ENCODE peak calls at places on chromosomes 4 and X, in eight cellular contexts. L is breast epithelium, O is tibial nerve, H is testis, A is suprapubic skin, B is transverse colon, F is right lobe of liver, T is stomach. J is an unnamed sample.

GRCh38 chrX:101171883-101172400 is 47.6 kb upstream of the DRP2 start:
- DNase-seq in F (no peak), L (no peak), A (no peak), O (no peak), T (no peak), B (no peak), H (no peak), J (no peak)

GRCh38 chrX:16862829-16863228 is 7.3 kb downstream of the RBBP7 start:
- DNase-seq in L (no peak), F (no peak), H (no peak), B (no peak), A (no peak), O (no peak), T (no peak), J (no peak)

GRCh38 chrX:101357166-101357795 is 8.7 kb upstream of the TIMM8A start:
- DNase-seq in L (no peak), O (no peak), T (no peak), F (no peak), H (no peak), A (no peak), B (no peak), J (no peak)

GRCh38 chrX:136147966-136148365 is 633 bp downstream of the FHL1 start:
- DNase-seq in H (no peak), T (no peak), L (no peak), B (no peak), O (no peak), A (no peak), F (no peak), J (no peak)

GRCh38 chr4:93334003-93334402 is 494.6 kb upstream of the ATOH1 start:
- DNase-seq in F (no peak), T (no peak), L (no peak), H (no peak), B (no peak), O (no peak), A (no peak), J (no peak)

GRCh38 chrX:70042399-70043371 is 7.1 kb downstream of the AWAT2 start:
- DNase-seq in B (no peak), F (no peak), A (no peak), O (no peak), T (peak), L (peak), H (no peak), J (peak)

GRCh38 chrX:10022580-10023245 is 55.6 kb downstream of the CLDN34 start:
- DNase-seq in F (no peak), H (peak), L (no peak), T (no peak), A (no peak), O (no peak), B (peak), J (no peak)

GRCh38 chrX:38055170-38055847 is 49.0 kb downstream of the SYTL5 start:
- DNase-seq in H (peak), O (no peak), T (no peak), B (no peak), F (no peak), A (no peak), L (no peak), J (no peak)

GRCh38 chr4:6781561-6781960 is 966 bp upstream of the KIAA0232 start:
- DNase-seq in A (no peak), H (no peak), F (no peak), O (no peak), L (no peak), T (no peak), B (no peak), J (no peak)

GRCh38 chrX:49876750-49877149 is 2.5 kb upstream of the USP27X start:
- DNase-seq in O (no peak), T (no peak), B (no peak), A (no peak), L (no peak), F (no peak), H (peak), J (no peak)

GRCh38 chrX:119194631-119195030 is 41.5 kb upstream of the PGRMC1 start:
- DNase-seq in A (no peak), B (no peak), T (no peak), H (no peak), L (no peak), O (no peak), F (no peak), J (no peak)

GRCh38 chrX:133544105-133544504 is 128.8 kb upstream of the GPC4 start:
- DNase-seq in T (no peak), B (no peak), H (no peak), O (no peak), F (no peak), L (no peak), A (no peak), J (no peak)

GRCh38 chr4:156329779-156330178 is 376.1 kb upstream of the CTSO start:
- DNase-seq in B (no peak), F (no peak), A (no peak), O (no peak), T (no peak), L (no peak), H (no peak), J (no peak)

GRCh38 chr4:74105656-74106275 is 6.8 kb upstream of the CXCL2 start:
- DNase-seq in T (no peak), A (no peak), B (no peak), H (no peak), L (no peak), F (peak), O (no peak), J (no peak)

GRCh38 chrX:118495958-118496762 is 545 bp downstream of the DOCK11 start:
- DNase-seq in H (peak), F (peak), L (peak), O (no peak), B (peak), T (peak), A (no peak), J (peak)

GRCh38 chr4:54659213-54660144 is 1.7 kb downstream of the KIT start:
- DNase-seq in H (peak), B (no peak), A (no peak), T (peak), O (no peak), L (peak), F (no peak), J (no peak)

GRCh38 chr4:88143504-88143903 is 14.9 kb downstream of the ABCG2 start:
- DNase-seq in F (no peak), L (no peak), A (no peak), B (no peak), H (no peak), T (no peak), O (no peak), J (no peak)

GRCh38 chr4:30721353-30722091 is 1.4 kb downstream of the PCDH7 start:
- DNase-seq in O (no peak), H (no peak), A (no peak), T (peak), B (peak), L (no peak), F (peak), J (no peak)

GRCh38 chr4:112031712-112032328 is 113.4 kb upstream of the FAM241A start:
- DNase-seq in B (peak), A (no peak), O (no peak), L (no peak), F (no peak), H (peak), T (no peak), J (no peak)

GRCh38 chrX:132411310-132411977 is 77.4 kb downstream of the MBNL3 start:
- DNase-seq in H (peak), A (no peak), O (no peak), T (no peak), F (no peak), B (no peak), L (no peak), J (no peak)

GRCh38 chrX:98357146-98357545 is 1473.4 kb downstream of the RPA4 start:
- DNase-seq in H (no peak), F (no peak), T (no peak), O (no peak), B (no peak), A (no peak), L (no peak), J (no peak)

GRCh38 chrX:7112071-7112470 is 35.4 kb upstream of the STS start:
- DNase-seq in L (no peak), A (no peak), F (no peak), O (no peak), B (no peak), H (no peak), T (no peak), J (no peak)

GRCh38 chrX:2478546-2479419 is 22.0 kb downstream of the DHRSX start:
- DNase-seq in A (no peak), T (no peak), O (no peak), L (no peak), H (peak), F (no peak), B (no peak), J (peak)

GRCh38 chr4:159248383-159249178 is 145.7 kb downstream of the RAPGEF2 start:
- DNase-seq in F (no peak), A (no peak), O (no peak), H (no peak), B (no peak), L (no peak), T (no peak), J (no peak)

DNA sequence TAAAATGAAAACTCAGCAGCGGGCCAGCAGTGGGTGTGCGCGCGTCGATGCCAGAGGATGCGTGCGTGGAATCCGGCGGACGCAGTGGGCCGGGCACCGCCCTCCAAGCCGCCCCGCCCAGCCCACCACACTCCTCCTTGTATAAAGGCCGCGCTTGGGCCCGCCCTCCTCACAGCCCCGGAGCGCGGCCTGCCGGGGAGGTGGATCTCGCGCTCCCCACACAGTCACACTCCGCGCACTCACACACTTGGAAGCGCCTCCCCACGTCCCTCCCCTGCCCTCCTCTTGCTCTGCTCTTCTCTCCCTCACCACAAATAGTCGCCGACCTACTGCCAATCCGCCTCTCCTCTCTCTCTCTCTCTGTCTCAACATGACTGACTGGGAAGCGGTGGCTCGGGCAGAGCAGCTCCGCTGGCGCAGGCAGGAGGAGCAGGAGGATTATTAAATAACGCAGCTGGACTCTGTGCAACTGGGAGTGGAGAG is at the start of gene CCSER1:
- DNase-seq in L (peak), T (peak), F (peak), A (peak), B (peak), O (peak), H (peak), J (peak)
- TF ChIP-seq POLR2A in L (peak), T (no peak), F (peak), A (peak), B (peak), O (peak), H (no peak), J (peak)

GRCh38 chrX:39758791-39759525 is 338.8 kb downstream of the BCOR start:
- DNase-seq in H (peak), O (no peak), A (no peak), L (no peak), F (peak), T (no peak), B (no peak), J (no peak)

GRCh38 chrX:39759526-39760224 is 338.1 kb downstream of the BCOR start:
- DNase-seq in L (peak), F (no peak), O (no peak), T (peak), B (no peak), H (peak), A (no peak), J (no peak)

GRCh38 chrX:39762266-39762841 is 335.4 kb downstream of the BCOR start:
- DNase-seq in T (no peak), L (no peak), B (no peak), O (no peak), F (no peak), A (no peak), H (no peak), J (no peak)

GRCh38 chrX:39757971-39758370 is 339.8 kb downstream of the BCOR start:
- DNase-seq in B (no peak), A (no peak), F (no peak), L (no peak), H (no peak), T (no peak), O (no peak), J (no peak)

DNA sequence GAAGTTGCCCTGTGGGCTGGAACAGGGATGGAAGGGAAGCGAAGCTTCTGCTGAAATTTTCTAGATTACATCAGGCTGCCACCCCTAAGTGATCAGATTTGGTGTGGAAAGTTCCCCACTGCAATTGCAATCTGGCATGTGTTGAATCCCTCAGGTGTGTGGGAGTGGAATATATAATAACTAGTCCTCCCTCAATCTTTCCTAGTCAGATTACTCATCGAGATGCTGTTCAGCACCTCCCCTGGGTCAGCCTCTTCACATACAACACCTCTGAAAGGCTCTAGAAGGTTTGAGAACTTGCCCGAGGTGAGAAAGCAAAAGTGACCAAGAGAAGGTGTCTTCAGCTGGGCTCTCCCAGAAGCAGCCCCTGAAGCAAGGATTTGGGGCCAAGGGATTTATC is 336.8 kb downstream of the BCOR start:
- DNase-seq in T (no peak), H (no peak), B (no peak), A (no peak), L (no peak), F (no peak), O (no peak), J (no peak)
- H3K27ac ChIP-seq in T (peak), H (no peak), B (no peak), A (no peak), L (no peak), F (no peak), O (no peak), J (no peak)

GRCh38 chr4:70619288-70619687 is 9.3 kb upstream of the ENAM start:
- DNase-seq in F (no peak), B (no peak), T (no peak), H (no peak), O (no peak), A (no peak), L (no peak), J (no peak)
- TF ChIP-seq CTCF in F (no peak), B (no peak), T (no peak), H (no peak), O (no peak), A (no peak), L (no peak), J (no peak)

GRCh38 chr4:38663021-38663800 is 788 bp upstream of the KLF3 start:
- DNase-seq in F (peak), B (no peak), L (no peak), T (peak), A (peak), H (peak), O (peak), J (no peak)
- TF ChIP-seq POLR2A in F (peak), B (peak), L (no peak), T (no peak), A (peak), H (no peak), O (peak), J (no peak)

GRCh38 chr4:37489697-37490096 is 196.5 kb downstream of the RELL1 start:
- DNase-seq in A (no peak), H (no peak), T (no peak), O (no peak), F (no peak), L (no peak), B (no peak), J (no peak)

GRCh38 chr4:37483610-37484009 is 202.6 kb downstream of the RELL1 start:
- DNase-seq in B (no peak), H (no peak), T (no peak), O (no peak), L (no peak), F (no peak), A (no peak), J (no peak)

GRCh38 chr4:37482236-37482635 is 203.9 kb downstream of the RELL1 start:
- DNase-seq in T (no peak), H (no peak), A (no peak), L (no peak), F (no peak), O (no peak), B (no peak), J (no peak)

GRCh38 chr4:37487668-37488067 is 198.5 kb downstream of the RELL1 start:
- DNase-seq in B (no peak), T (no peak), F (no peak), H (no peak), A (no peak), O (no peak), L (no peak), J (no peak)

GRCh38 chr4:37486134-37486533 is 200.0 kb downstream of the RELL1 start:
- DNase-seq in A (no peak), L (no peak), O (no peak), T (no peak), B (no peak), F (no peak), H (no peak), J (no peak)
- H3K27ac ChIP-seq in A (no peak), L (peak), O (no peak), T (peak), B (peak), F (no peak), H (no peak), J (no peak)

GRCh38 chr4:14596904-14597303 is 405.4 kb upstream of the CPEB2 start:
- DNase-seq in B (no peak), F (no peak), T (no peak), A (no peak), O (no peak), L (no peak), H (no peak), J (no peak)
- TF ChIP-seq CTCF in B (no peak), F (no peak), T (no peak), A (no peak), O (no peak), L (no peak), H (no peak), J (no peak)

DNA sequence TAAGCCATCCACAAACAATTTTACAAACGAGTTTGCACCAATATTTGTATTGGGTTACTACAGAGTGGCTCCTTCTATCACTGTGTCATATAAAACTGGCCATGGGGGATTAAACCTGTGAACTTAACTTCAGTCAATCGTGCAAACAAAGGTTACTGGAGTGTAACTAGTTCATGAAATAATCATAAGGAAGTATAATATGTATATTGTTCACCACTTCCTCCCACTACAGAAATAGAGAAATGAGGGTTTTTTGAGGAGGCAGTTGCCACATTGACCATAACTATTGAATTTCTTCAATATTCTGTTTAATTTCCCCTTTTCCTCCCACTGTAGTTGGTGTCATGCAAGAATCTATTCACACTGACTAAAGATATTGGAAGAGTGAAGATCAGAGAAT is at the start of gene GPR82:
- DNase-seq in F (no peak), A (no peak), T (no peak), H (no peak), B (no peak), O (no peak), L (no peak), J (no peak)
- TF ChIP-seq POLR2A in F (no peak), A (no peak), T (no peak), H (no peak), B (no peak), O (no peak), L (no peak), J (no peak)